ENCODE peak calls at places on chromosomes 4 and X, in eight cellular contexts. One of them, this sample, is unnamed.

GRCh38 chr4:67520141-67520540 is 25.2 kb downstream of the CENPC start:
- DNase-seq in glutamatergic neuron: no peak
- DNase-seq in PC-3: no peak
- DNase-seq in heart right ventricle: no peak
- DNase-seq in osteoblast: no peak
- DNase-seq in mammary epithelial cell: no peak
- DNase-seq in astrocyte of the spinal cord: no peak
- DNase-seq in heart left ventricle: no peak
- DNase-seq in this sample: no peak

GRCh38 chrX:4674028-4674782 is 960.8 kb upstream of the PRKX start:
- DNase-seq in glutamatergic neuron: no peak
- DNase-seq in PC-3: peak; percentile 84
- DNase-seq in heart right ventricle: no peak
- DNase-seq in osteoblast: no peak
- DNase-seq in mammary epithelial cell: peak; percentile 64
- DNase-seq in astrocyte of the spinal cord: no peak
- DNase-seq in heart left ventricle: no peak
- DNase-seq in this sample: no peak

GRCh38 chr4:187811586-187811985 is 184.0 kb upstream of the ZFP42 start:
- DNase-seq in glutamatergic neuron: no peak
- DNase-seq in PC-3: no peak
- DNase-seq in heart right ventricle: no peak
- DNase-seq in osteoblast: peak; percentile 32
- DNase-seq in mammary epithelial cell: no peak
- DNase-seq in astrocyte of the spinal cord: no peak
- DNase-seq in heart left ventricle: no peak
- DNase-seq in this sample: no peak

GRCh38 chrX:118666521-118666920 is 60.9 kb upstream of the IL13RA1 start:
- DNase-seq in glutamatergic neuron: no peak
- DNase-seq in PC-3: peak; percentile 77
- DNase-seq in heart right ventricle: no peak
- DNase-seq in osteoblast: peak; percentile 11
- DNase-seq in mammary epithelial cell: no peak
- DNase-seq in astrocyte of the spinal cord: peak; percentile 6
- DNase-seq in heart left ventricle: no peak
- DNase-seq in this sample: no peak

GRCh38 chr4:53784112-53784511 is 192.8 kb upstream of the LNX1 start:
- DNase-seq in glutamatergic neuron: no peak
- DNase-seq in PC-3: no peak
- DNase-seq in heart right ventricle: no peak
- DNase-seq in osteoblast: no peak
- DNase-seq in mammary epithelial cell: no peak
- DNase-seq in astrocyte of the spinal cord: no peak
- DNase-seq in heart left ventricle: no peak
- DNase-seq in this sample: no peak

GRCh38 chr4:77284036-77284435 is 127.0 kb downstream of the CCNG2 start:
- DNase-seq in glutamatergic neuron: no peak
- DNase-seq in PC-3: no peak
- DNase-seq in heart right ventricle: no peak
- DNase-seq in osteoblast: no peak
- DNase-seq in mammary epithelial cell: no peak
- DNase-seq in astrocyte of the spinal cord: no peak
- DNase-seq in heart left ventricle: no peak
- DNase-seq in this sample: peak; percentile 8

GRCh38 chrX:65690057-65690855 is 22.8 kb downstream of the MSN start:
- DNase-seq in glutamatergic neuron: no peak
- DNase-seq in PC-3: peak; percentile 60
- DNase-seq in heart right ventricle: no peak
- DNase-seq in osteoblast: peak; percentile 89
- DNase-seq in mammary epithelial cell: peak; percentile 74
- DNase-seq in astrocyte of the spinal cord: peak; percentile 68
- DNase-seq in heart left ventricle: no peak
- DNase-seq in this sample: no peak

GRCh38 chr4:48904541-48905142 is 1.9 kb downstream of the OCIAD2 start:
- DNase-seq in glutamatergic neuron: no peak
- DNase-seq in PC-3: no peak
- DNase-seq in heart right ventricle: no peak
- DNase-seq in osteoblast: no peak
- DNase-seq in mammary epithelial cell: no peak
- DNase-seq in astrocyte of the spinal cord: peak; percentile 52
- DNase-seq in heart left ventricle: no peak
- DNase-seq in this sample: no peak

GRCh38 chrX:2610246-2611170 is 80.6 kb upstream of the CD99 start:
- DNase-seq in glutamatergic neuron: no peak
- DNase-seq in PC-3: no peak
- DNase-seq in heart right ventricle: no peak
- DNase-seq in osteoblast: no peak
- DNase-seq in mammary epithelial cell: no peak
- DNase-seq in astrocyte of the spinal cord: peak; percentile 12
- DNase-seq in heart left ventricle: no peak
- DNase-seq in this sample: no peak

GRCh38 chrX:130395341-130395740 is 6.4 kb upstream of the RBMX2 start:
- DNase-seq in glutamatergic neuron: no peak
- DNase-seq in PC-3: no peak
- DNase-seq in heart right ventricle: no peak
- DNase-seq in osteoblast: no peak
- DNase-seq in mammary epithelial cell: no peak
- DNase-seq in astrocyte of the spinal cord: no peak
- DNase-seq in heart left ventricle: no peak
- DNase-seq in this sample: no peak

GRCh38 chr4:112840061-112840460 is 203.1 kb downstream of the LARP7 start:
- DNase-seq in glutamatergic neuron: no peak
- DNase-seq in PC-3: no peak
- DNase-seq in heart right ventricle: no peak
- DNase-seq in osteoblast: peak; percentile 76
- DNase-seq in mammary epithelial cell: peak; percentile 11
- DNase-seq in astrocyte of the spinal cord: peak; percentile 35
- DNase-seq in heart left ventricle: no peak
- DNase-seq in this sample: no peak

GRCh38 chr4:75180790-75181776 is 248.2 kb downstream of the PARM1 start:
- DNase-seq in glutamatergic neuron: no peak
- DNase-seq in PC-3: peak; percentile 64
- DNase-seq in heart right ventricle: no peak
- DNase-seq in osteoblast: peak; percentile 22
- DNase-seq in mammary epithelial cell: no peak
- DNase-seq in astrocyte of the spinal cord: no peak
- DNase-seq in heart left ventricle: no peak
- DNase-seq in this sample: peak; percentile 41

GRCh38 chr4:7187297-7187592 is 5.1 kb upstream of the SORCS2 start:
- DNase-seq in glutamatergic neuron: no peak
- DNase-seq in PC-3: no peak
- DNase-seq in heart right ventricle: no peak
- DNase-seq in osteoblast: peak; percentile 83
- DNase-seq in mammary epithelial cell: no peak
- DNase-seq in astrocyte of the spinal cord: no peak
- DNase-seq in heart left ventricle: no peak
- DNase-seq in this sample: no peak

GRCh38 chr4:139988863-139989765 is 164.9 kb downstream of the MAML3 start:
- DNase-seq in glutamatergic neuron: no peak
- DNase-seq in PC-3: peak; percentile 94
- DNase-seq in heart right ventricle: no peak
- DNase-seq in osteoblast: peak; percentile 93
- DNase-seq in mammary epithelial cell: peak; percentile 97
- DNase-seq in astrocyte of the spinal cord: peak; percentile 95
- DNase-seq in heart left ventricle: peak; percentile 34
- DNase-seq in this sample: peak; percentile 95

GRCh38 chr4:138561276-138561880 is 319.2 kb upstream of the SLC7A11 start:
- DNase-seq in glutamatergic neuron: no peak
- DNase-seq in PC-3: no peak
- DNase-seq in heart right ventricle: no peak
- DNase-seq in osteoblast: no peak
- DNase-seq in mammary epithelial cell: no peak
- DNase-seq in astrocyte of the spinal cord: no peak
- DNase-seq in heart left ventricle: no peak
- DNase-seq in this sample: no peak

GRCh38 chr4:138561906-138562305 is 319.8 kb upstream of the SLC7A11 start:
- DNase-seq in glutamatergic neuron: no peak
- DNase-seq in PC-3: no peak
- DNase-seq in heart right ventricle: peak; percentile 54
- DNase-seq in osteoblast: peak; percentile 76
- DNase-seq in mammary epithelial cell: no peak
- DNase-seq in astrocyte of the spinal cord: no peak
- DNase-seq in heart left ventricle: peak; percentile 38
- DNase-seq in this sample: peak; percentile 20

GRCh38 chr4:138562544-138562961 is 320.4 kb upstream of the SLC7A11 start:
- DNase-seq in glutamatergic neuron: no peak
- DNase-seq in PC-3: peak; percentile 68
- DNase-seq in heart right ventricle: no peak
- DNase-seq in osteoblast: peak; percentile 68
- DNase-seq in mammary epithelial cell: peak; percentile 44
- DNase-seq in astrocyte of the spinal cord: peak; percentile 74
- DNase-seq in heart left ventricle: no peak
- DNase-seq in this sample: peak; percentile 39

GRCh38 chr4:138558886-138559285 is 316.7 kb upstream of the SLC7A11 start:
- DNase-seq in glutamatergic neuron: no peak
- DNase-seq in PC-3: no peak
- DNase-seq in heart right ventricle: no peak
- DNase-seq in osteoblast: no peak
- DNase-seq in mammary epithelial cell: no peak
- DNase-seq in astrocyte of the spinal cord: no peak
- DNase-seq in heart left ventricle: no peak
- DNase-seq in this sample: no peak

DNA sequence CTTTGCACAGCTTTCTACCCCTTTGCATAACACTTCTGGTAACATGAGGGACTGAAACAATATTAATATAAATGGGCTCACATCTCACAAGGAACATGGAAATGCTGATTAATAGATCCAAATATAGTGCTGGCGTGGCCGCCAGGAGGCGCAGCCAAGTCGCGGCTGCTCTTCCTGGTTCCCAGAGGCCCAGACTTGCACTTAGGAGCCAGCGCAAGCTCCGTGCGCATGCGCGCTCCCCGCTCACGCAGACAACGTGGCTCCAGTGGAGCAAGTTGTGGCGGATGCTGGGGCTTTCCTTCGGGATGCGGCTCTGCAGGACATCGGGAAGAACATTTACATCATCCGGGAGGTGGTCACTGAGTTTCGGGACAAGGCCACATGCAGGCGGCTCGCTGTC is 318.3 kb upstream of the SLC7A11 start:
- DNase-seq in glutamatergic neuron: no peak
- DNase-seq in PC-3: no peak
- DNase-seq in heart right ventricle: no peak
- DNase-seq in osteoblast: peak; percentile 41
- DNase-seq in mammary epithelial cell: no peak
- DNase-seq in astrocyte of the spinal cord: no peak
- DNase-seq in heart left ventricle: no peak
- DNase-seq in this sample: no peak
- TF ChIP-seq CTCF in glutamatergic neuron: peak; percentile 28
- TF ChIP-seq CTCF in PC-3: no peak
- TF ChIP-seq CTCF in heart right ventricle: no peak
- TF ChIP-seq CTCF in osteoblast: no peak
- TF ChIP-seq CTCF in mammary epithelial cell: no peak
- TF ChIP-seq CTCF in astrocyte of the spinal cord: no peak
- TF ChIP-seq CTCF in heart left ventricle: no peak
- TF ChIP-seq CTCF in this sample: no peak

GRCh38 chrX:34891391-34891790 is 51.2 kb upstream of the FAM47B start:
- DNase-seq in glutamatergic neuron: no peak
- DNase-seq in PC-3: no peak
- DNase-seq in heart right ventricle: no peak
- DNase-seq in osteoblast: no peak
- DNase-seq in mammary epithelial cell: no peak
- DNase-seq in astrocyte of the spinal cord: no peak
- DNase-seq in heart left ventricle: no peak
- DNase-seq in this sample: no peak

DNA sequence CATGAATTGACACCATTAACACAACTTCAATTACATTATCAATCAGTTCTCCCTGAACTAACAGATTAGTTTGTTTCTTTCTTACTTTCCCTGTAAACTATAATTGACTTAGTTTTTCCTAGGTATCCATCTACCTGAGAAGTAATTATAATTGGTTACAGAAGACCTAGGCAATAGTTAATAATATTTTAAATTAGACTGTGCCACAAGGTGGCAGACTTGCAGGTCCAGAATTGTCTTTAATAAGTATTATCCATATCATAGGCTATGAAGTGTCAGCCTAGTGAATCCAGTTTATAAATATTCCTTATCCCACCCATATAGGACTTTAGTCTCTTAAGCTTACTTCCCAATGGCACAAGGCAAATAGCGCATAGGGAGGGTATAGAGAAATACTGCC is 48.9 kb upstream of the FAM47B start:
- DNase-seq in glutamatergic neuron: no peak
- DNase-seq in PC-3: peak; percentile 48
- DNase-seq in heart right ventricle: no peak
- DNase-seq in osteoblast: peak; percentile 57
- DNase-seq in mammary epithelial cell: no peak
- DNase-seq in astrocyte of the spinal cord: no peak
- DNase-seq in heart left ventricle: no peak
- DNase-seq in this sample: peak; percentile 35
- TF ChIP-seq CTCF in glutamatergic neuron: no peak
- TF ChIP-seq CTCF in PC-3: peak; percentile 61
- TF ChIP-seq CTCF in heart right ventricle: peak; percentile 29
- TF ChIP-seq CTCF in osteoblast: peak; percentile 44
- TF ChIP-seq CTCF in mammary epithelial cell: peak; percentile 49
- TF ChIP-seq CTCF in astrocyte of the spinal cord: peak; percentile 27
- TF ChIP-seq CTCF in heart left ventricle: no peak
- TF ChIP-seq CTCF in this sample: peak; percentile 31

DNA sequence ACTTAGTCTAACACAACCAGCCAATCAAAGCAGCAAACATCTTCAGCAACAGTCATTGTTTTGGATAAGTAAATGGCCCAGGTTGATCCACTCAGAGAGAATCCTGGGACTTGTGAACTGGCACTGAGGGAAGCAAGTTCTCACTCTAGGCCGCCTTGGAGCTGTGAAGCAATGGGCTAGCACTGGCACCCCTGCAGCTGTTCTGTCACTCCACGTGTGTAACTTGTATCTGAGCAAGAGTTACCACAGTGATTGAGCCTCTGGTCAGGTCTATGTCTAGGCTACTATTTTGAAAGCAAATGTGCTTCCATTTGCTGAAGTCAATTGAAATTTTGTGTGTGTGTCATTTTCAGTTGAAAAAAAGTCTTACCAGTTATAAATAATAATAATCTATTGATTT is 57.2 kb upstream of the HS3ST1 start:
- DNase-seq in glutamatergic neuron: no peak
- DNase-seq in PC-3: no peak
- DNase-seq in heart right ventricle: no peak
- DNase-seq in osteoblast: no peak
- DNase-seq in mammary epithelial cell: no peak
- DNase-seq in astrocyte of the spinal cord: no peak
- DNase-seq in heart left ventricle: no peak
- DNase-seq in this sample: no peak
- TF ChIP-seq CTCF in glutamatergic neuron: no peak
- TF ChIP-seq CTCF in PC-3: no peak
- TF ChIP-seq CTCF in heart right ventricle: no peak
- TF ChIP-seq CTCF in osteoblast: no peak
- TF ChIP-seq CTCF in mammary epithelial cell: no peak
- TF ChIP-seq CTCF in astrocyte of the spinal cord: no peak
- TF ChIP-seq CTCF in heart left ventricle: no peak
- TF ChIP-seq CTCF in this sample: no peak

GRCh38 chr4:164648151-164648848 is 105.6 kb upstream of the SMIM31 start:
- DNase-seq in glutamatergic neuron: no peak
- DNase-seq in PC-3: peak; percentile 91
- DNase-seq in heart right ventricle: no peak
- DNase-seq in osteoblast: peak; percentile 27
- DNase-seq in mammary epithelial cell: peak; percentile 89
- DNase-seq in astrocyte of the spinal cord: peak; percentile 87
- DNase-seq in heart left ventricle: no peak
- DNase-seq in this sample: peak; percentile 83

DNA sequence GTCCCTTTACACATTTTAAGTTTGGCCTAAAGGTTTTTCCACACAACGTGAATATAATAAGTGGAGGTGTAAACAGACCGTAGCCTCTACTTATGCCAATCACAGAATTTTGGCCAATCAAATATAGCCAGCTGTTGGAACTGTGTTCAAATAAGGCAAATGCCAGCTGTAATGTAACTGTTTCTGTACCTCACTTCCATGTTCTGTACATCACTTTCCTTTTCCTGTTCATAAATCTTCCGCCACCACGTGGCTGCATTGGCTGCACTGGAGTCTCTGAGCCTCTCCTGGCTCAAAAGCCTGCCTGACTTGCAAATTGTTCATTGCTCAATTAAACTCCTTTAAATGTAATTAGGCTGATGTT is 105.1 kb upstream of the SMIM31 start:
- DNase-seq in glutamatergic neuron: no peak
- DNase-seq in PC-3: no peak
- DNase-seq in heart right ventricle: no peak
- DNase-seq in osteoblast: no peak
- DNase-seq in mammary epithelial cell: no peak
- DNase-seq in astrocyte of the spinal cord: no peak
- DNase-seq in heart left ventricle: no peak
- DNase-seq in this sample: peak; percentile 14
- TF ChIP-seq CTCF in glutamatergic neuron: no peak
- TF ChIP-seq CTCF in PC-3: peak; percentile 25
- TF ChIP-seq CTCF in heart right ventricle: no peak
- TF ChIP-seq CTCF in osteoblast: no peak
- TF ChIP-seq CTCF in mammary epithelial cell: no peak
- TF ChIP-seq CTCF in astrocyte of the spinal cord: no peak
- TF ChIP-seq CTCF in heart left ventricle: no peak
- TF ChIP-seq CTCF in this sample: no peak

This sample was measured in MCF 10A.